ENCODE peak calls at places on chromosome 10, in eight cellular contexts. N, Q, A, C, I, X, J and S are unnamed samples.

GRCh38 chr10:124830445-124830844 is 28.8 kb downstream of the ABRAXAS2 start:
- DNase-seq in N (no peak), A (no peak), X (no peak), C (no peak), I (no peak), Q (no peak), J (no peak), S (no peak)

GRCh38 chr10:3526721-3527120 is 258.3 kb downstream of the KLF6 start:
- DNase-seq in C (no peak), A (peak), J (no peak), Q (no peak), X (no peak), I (no peak), N (no peak), S (no peak)

GRCh38 chr10:77162697-77163096 is 474.9 kb downstream of the KCNMA1 start:
- DNase-seq in Q (no peak), A (no peak), N (no peak), C (no peak), I (no peak), X (no peak), J (no peak), S (no peak)

GRCh38 chr10:113326160-113327111 is 226.4 kb upstream of the HABP2 start:
- DNase-seq in J (no peak), N (peak), C (peak), Q (no peak), X (no peak), A (peak), I (peak), S (no peak)

GRCh38 chr10:35822316-35822715 is 180.2 kb upstream of the FZD8 start:
- DNase-seq in J (no peak), A (peak), I (no peak), Q (peak), X (peak), N (peak), C (peak), S (no peak)

GRCh38 chr10:129593953-129594352 is 126.9 kb downstream of the MGMT start:
- DNase-seq in I (no peak), Q (no peak), J (no peak), X (no peak), C (no peak), N (peak), A (peak), S (no peak)

GRCh38 chr10:3417096-3417495 is 244.5 kb upstream of the PITRM1 start:
- DNase-seq in X (no peak), N (no peak), Q (no peak), I (no peak), J (no peak), A (no peak), C (peak), S (no peak)

GRCh38 chr10:15169555-15170407 is 1.3 kb upstream of the NMT2 start:
- DNase-seq in C (peak), A (no peak), X (no peak), N (no peak), Q (no peak), J (peak), I (no peak), S (no peak)

GRCh38 chr10:60943372-60944158 is 420 bp downstream of the RHOBTB1 start:
- DNase-seq in J (no peak), A (peak), C (peak), Q (peak), I (peak), N (peak), X (peak), S (peak)

GRCh38 chr10:124672181-124672638 is 72.0 kb downstream of the FAM53B start:
- DNase-seq in N (no peak), I (no peak), X (no peak), A (peak), Q (no peak), C (no peak), J (no peak), S (no peak)

GRCh38 chr10:61822781-61823230 is 78.7 kb upstream of the ARID5B start:
- DNase-seq in Q (no peak), X (no peak), C (no peak), A (no peak), J (no peak), N (no peak), I (no peak), S (no peak)

GRCh38 chr10:121406823-121407545 is 191.3 kb downstream of the FGFR2 start:
- DNase-seq in Q (no peak), X (no peak), J (no peak), I (no peak), N (no peak), C (no peak), A (no peak), S (peak)

GRCh38 chr10:130053561-130053960 is 57.1 kb downstream of the C10orf143 start:
- DNase-seq in A (no peak), J (no peak), Q (no peak), N (no peak), I (no peak), C (no peak), X (no peak), S (no peak)

GRCh38 chr10:33900591-33900990 is 566.1 kb upstream of the NRP1 start:
- DNase-seq in N (no peak), C (no peak), A (peak), J (no peak), Q (no peak), I (no peak), X (no peak), S (no peak)

GRCh38 chr10:31036209-31036608 is 4.5 kb upstream of the ZNF438 start:
- DNase-seq in C (no peak), I (no peak), N (peak), J (no peak), X (no peak), Q (no peak), A (no peak), S (no peak)

GRCh38 chr10:404341-404740 is 269.1 kb downstream of the ZMYND11 start:
- DNase-seq in Q (no peak), A (peak), X (no peak), N (no peak), J (no peak), I (no peak), C (peak), S (no peak)

GRCh38 chr10:108454793-108455192 is 1290.3 kb upstream of the SORCS1 start:
- DNase-seq in C (no peak), I (no peak), X (no peak), Q (no peak), J (no peak), A (no peak), N (no peak), S (no peak)

GRCh38 chr10:3339531-3339950 is 167.0 kb upstream of the PITRM1 start:
- DNase-seq in J (no peak), Q (no peak), A (no peak), C (no peak), N (no peak), X (no peak), I (no peak), S (no peak)

GRCh38 chr10:111072232-111072631 is 4.6 kb upstream of the ADRA2A start:
- DNase-seq in N (no peak), A (no peak), X (no peak), J (no peak), Q (no peak), C (no peak), I (no peak), S (no peak)

GRCh38 chr10:124648131-124648475 is 96.1 kb downstream of the FAM53B start:
- DNase-seq in X (no peak), Q (no peak), J (no peak), C (no peak), I (no peak), N (no peak), A (no peak), S (no peak)

GRCh38 chr10:130430852-130431704 is 294.9 kb downstream of the GLRX3 start:
- DNase-seq in I (no peak), A (no peak), C (peak), X (no peak), J (no peak), Q (peak), N (no peak), S (peak)

GRCh38 chr10:117609095-117609821 is 66.7 kb downstream of the EMX2 start:
- DNase-seq in X (no peak), N (no peak), I (peak), Q (peak), J (no peak), C (peak), A (peak), S (no peak)

GRCh38 chr10:12243860-12244620 is 48.1 kb downstream of the CDC123 start:
- DNase-seq in A (no peak), J (no peak), Q (no peak), C (peak), I (no peak), N (no peak), X (no peak), S (no peak)

GRCh38 chr10:12237265-12238220 is 41.6 kb downstream of the CDC123 start:
- DNase-seq in J (no peak), C (peak), I (no peak), A (no peak), X (no peak), N (no peak), Q (no peak), S (no peak)

GRCh38 chr10:12238821-12239220 is 42.8 kb downstream of the CDC123 start:
- DNase-seq in N (no peak), J (no peak), C (peak), Q (no peak), X (no peak), I (no peak), A (no peak), S (no peak)

GRCh38 chr10:12241810-12242529 is 46.0 kb downstream of the CDC123 start:
- DNase-seq in N (no peak), A (peak), Q (no peak), X (no peak), C (peak), I (no peak), J (no peak), S (no peak)
- H3K4me3 ChIP-seq in N (no peak), A (no peak), Q (no peak), X (no peak), C (no peak), I (no peak), J (no peak), S (no peak)

DNA sequence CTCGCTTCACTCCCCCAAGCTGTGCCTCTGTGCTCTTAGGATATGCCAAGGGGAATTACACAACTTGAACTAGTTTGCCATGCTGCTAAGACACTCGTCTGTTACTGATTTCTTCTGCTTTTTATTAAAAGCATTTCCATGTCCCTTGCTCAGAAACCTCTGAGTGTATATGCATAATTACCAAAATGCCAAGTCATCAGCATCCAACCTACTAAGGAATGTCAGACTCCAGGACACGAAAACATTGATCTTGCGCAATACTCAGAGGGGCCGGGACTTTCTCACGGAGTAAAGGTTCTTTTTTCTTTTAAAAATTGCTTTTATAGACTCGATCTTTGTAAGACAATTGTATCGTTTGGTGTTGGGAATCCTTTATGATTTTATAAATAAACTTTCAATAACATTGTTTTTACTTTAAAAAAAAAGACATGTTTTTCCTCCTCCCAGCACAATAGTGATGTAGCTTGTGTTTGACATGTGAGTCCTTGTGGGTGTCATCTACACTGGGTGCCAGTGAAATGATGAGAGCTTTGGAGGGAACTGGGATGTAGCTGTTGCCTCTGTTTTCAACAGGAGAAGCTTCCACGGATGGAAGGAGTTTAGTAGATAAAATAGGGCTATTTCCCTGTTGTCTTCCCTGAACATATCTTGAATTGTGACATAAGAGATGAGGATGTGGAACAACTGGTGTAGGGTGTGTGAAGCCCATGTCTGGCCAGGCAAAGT is 43.6 kb downstream of the CNNM1 start:
- DNase-seq in C (no peak), Q (no peak), X (no peak), A (peak), J (no peak), I (no peak), N (no peak), S (no peak)
- H3K4me3 ChIP-seq in C (no peak), Q (no peak), X (no peak), A (no peak), J (no peak), I (no peak), N (no peak), S (no peak)

GRCh38 chr10:132096863-132097478 is 31.2 kb downstream of the JAKMIP3 start:
- DNase-seq in Q (no peak), C (no peak), X (no peak), I (no peak), J (no peak), N (no peak), A (no peak), S (no peak)

GRCh38 chr10:132097609-132098377 is 32.0 kb downstream of the JAKMIP3 start:
- DNase-seq in I (no peak), A (no peak), Q (no peak), J (no peak), X (no peak), C (no peak), N (no peak), S (no peak)

GRCh38 chr10:132095403-132096113 is 29.8 kb downstream of the JAKMIP3 start:
- DNase-seq in X (no peak), C (no peak), N (no peak), A (no peak), I (no peak), J (no peak), Q (no peak), S (no peak)

GRCh38 chr10:132094581-132095234 is 29.0 kb downstream of the JAKMIP3 start:
- DNase-seq in Q (no peak), C (no peak), A (no peak), N (no peak), J (no peak), X (no peak), I (peak), S (peak)

DNA sequence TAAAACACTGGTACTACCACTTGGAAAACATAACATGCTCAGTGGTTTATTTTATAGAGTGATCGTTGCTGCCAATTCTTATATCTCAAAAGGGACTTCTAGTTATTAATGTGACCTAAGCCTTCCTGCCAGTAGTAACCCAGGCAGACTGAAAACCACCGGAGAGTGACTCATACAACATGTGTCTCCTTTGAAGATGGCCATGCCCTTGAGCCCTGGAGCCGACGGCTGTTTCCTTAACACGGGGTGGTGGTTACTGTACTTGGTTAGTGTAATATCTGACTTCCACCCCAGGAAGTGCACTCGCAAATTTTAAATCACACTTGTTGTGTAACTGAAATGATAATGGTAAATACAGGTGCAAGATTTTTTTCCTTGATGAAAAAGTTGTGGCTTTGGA is 30.5 kb downstream of the JAKMIP3 start:
- DNase-seq in X (no peak), A (peak), I (peak), N (no peak), C (no peak), Q (no peak), J (no peak), S (no peak)
- H3K4me3 ChIP-seq in X (no peak), A (no peak), I (no peak), N (no peak), C (no peak), Q (no peak), J (no peak), S (no peak)

DNA sequence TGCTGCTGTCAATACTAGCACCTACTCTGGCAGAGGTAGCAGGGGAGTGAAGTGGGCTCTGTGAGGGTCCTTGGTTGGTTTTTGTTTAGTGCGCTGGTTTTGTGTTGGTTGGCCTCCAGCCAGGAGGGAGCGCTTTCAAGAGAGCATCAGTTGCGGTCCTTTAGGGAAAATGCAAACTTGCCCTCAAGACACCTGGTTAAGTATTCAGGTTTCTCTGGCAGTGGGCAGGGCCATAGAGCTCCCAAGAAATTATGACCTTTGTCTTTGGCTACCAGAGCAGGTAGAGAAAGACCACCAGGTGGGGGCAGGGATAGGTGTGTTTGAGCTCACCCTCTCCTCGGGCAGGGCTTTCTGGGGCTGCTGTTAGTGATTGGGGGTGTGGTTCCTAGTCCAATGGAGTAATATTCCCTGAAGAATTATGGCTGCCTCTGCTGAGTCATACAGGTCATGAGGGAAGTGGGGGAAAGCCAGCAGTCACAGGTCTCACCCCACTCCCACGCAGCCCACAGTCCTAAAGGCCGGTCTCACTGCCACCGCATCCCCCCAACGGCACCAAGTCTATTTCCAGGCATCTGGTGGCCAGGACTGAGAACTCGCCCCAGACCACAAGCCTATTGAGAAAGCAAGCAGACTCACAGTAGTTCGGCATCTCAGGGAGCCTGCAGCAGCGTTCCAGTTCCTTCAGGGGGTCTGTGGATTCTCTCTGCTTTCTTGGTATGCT is 280.5 kb downstream of the SFMBT2 start:
- DNase-seq in X (no peak), N (no peak), I (no peak), A (no peak), J (no peak), C (no peak), Q (no peak), S (no peak)
- H3K4me3 ChIP-seq in X (no peak), N (no peak), I (no peak), A (no peak), J (no peak), C (no peak), Q (no peak), S (no peak)